ENCODE peak calls at places on chromosomes 1 and 21, in nine cellular contexts. G is upper lobe of right lung, Q is right cardiac atrium, S is endodermal cell, K is NCI-H345, E is cerebellum, B is heart right ventricle, X is T follicular helper cell, O is AG09319. W is an unnamed sample.

GRCh38 chr21:14863745-14864210 is 201.0 kb downstream of the NRIP1 start:
- DNase-seq in G (no peak), Q (no peak), S (no peak), K (no peak), E (no peak), B (no peak), X (no peak), O (no peak), W (no peak)

GRCh38 chr21:26593800-26594199 is 20.7 kb upstream of the CYYR1 start:
- DNase-seq in G (no peak), Q (no peak), S (no peak), K (no peak), E (no peak), B (no peak), X (no peak), O (no peak), W (no peak)

GRCh38 chr21:14603202-14603601 is 57.1 kb upstream of the SAMSN1 start:
- DNase-seq in G (no peak), Q (no peak), S (no peak), K (no peak), E (no peak), B (no peak), X (no peak), O (no peak), W (no peak)

GRCh38 chr1:147539122-147539575 is 2.2 kb upstream of the BCL9 start:
- DNase-seq in G (no peak), Q (no peak), S (no peak), K (no peak), E (no peak), B (peak), X (no peak), O (peak), W (no peak)

GRCh38 chr1:161770250-161770649 is 4.1 kb downstream of the ATF6 start:
- DNase-seq in G (no peak), Q (no peak), S (no peak), K (no peak), E (no peak), B (no peak), X (no peak), O (no peak), W (no peak)

GRCh38 chr1:58136502-58136901 is 410.0 kb downstream of the OMA1 start:
- DNase-seq in G (no peak), Q (no peak), S (no peak), K (no peak), E (no peak), B (no peak), X (no peak), O (no peak), W (no peak)

GRCh38 chr21:37557261-37557950 is 190.8 kb downstream of the DYRK1A start:
- DNase-seq in G (no peak), Q (no peak), S (no peak), K (no peak), E (no peak), B (no peak), X (no peak), O (no peak), W (no peak)

GRCh38 chr1:186050360-186050759 is 316.2 kb downstream of the HMCN1 start:
- DNase-seq in G (no peak), Q (no peak), S (no peak), K (no peak), E (no peak), B (no peak), X (no peak), O (peak), W (no peak)

GRCh38 chr1:67764674-67765073 is 68.6 kb downstream of the GNG12 start:
- DNase-seq in G (no peak), Q (no peak), S (no peak), K (no peak), E (no peak), B (no peak), X (no peak), O (no peak), W (no peak)

GRCh38 chr1:99680258-99680657 is 34.3 kb downstream of the PALMD start:
- DNase-seq in G (no peak), Q (no peak), S (no peak), K (no peak), E (no peak), B (no peak), X (no peak), O (no peak), W (no peak)

GRCh38 chr1:197519741-197520334 is 251.8 kb downstream of the CRB1 start:
- DNase-seq in G (no peak), Q (no peak), S (no peak), K (no peak), E (no peak), B (no peak), X (no peak), O (no peak), W (no peak)

GRCh38 chr21:34276711-34277425 is 86.9 kb upstream of the KCNE2 start:
- DNase-seq in G (no peak), Q (no peak), S (no peak), K (no peak), E (no peak), B (no peak), X (no peak), O (no peak), W (no peak)

GRCh38 chr1:43776043-43776761 is 68.9 kb downstream of the ST3GAL3 start:
- DNase-seq in G (no peak), Q (no peak), S (no peak), K (no peak), E (no peak), B (no peak), X (no peak), O (peak), W (no peak)

GRCh38 chr1:177517556-177517955 is 346.8 kb downstream of the BRINP2 start:
- DNase-seq in G (no peak), Q (no peak), S (no peak), K (no peak), E (no peak), B (no peak), X (no peak), O (no peak), W (no peak)

GRCh38 chr1:42931911-42932422 is 26.7 kb downstream of the SLC2A1 start:
- DNase-seq in G (peak), Q (peak), S (peak), K (no peak), E (no peak), B (no peak), X (peak), O (no peak), W (peak)

W was measured in lower lobe of right lung.